ENCODE peak calls at places on chromosome 15, in seven cellular contexts. B is mesendoderm, O is H1, Q is IMR-90, V is H9, A is trophoblast cell, E is mesenchymal stem cell. M is an unnamed sample.

GRCh38 chr15:68794869-68795268 is 25.8 kb downstream of the ANP32A start:
- DNase-seq in B (peak; percentile 48), O (no peak), Q (no peak), V (no peak), A (no peak), E (peak; percentile 34), M (no peak)

GRCh38 chr15:75049392-75049791 is 26.0 kb downstream of the PPCDC start:
- DNase-seq in B (no peak), O (no peak), Q (peak; percentile 28), V (no peak), A (no peak), E (no peak), M (no peak)

GRCh38 chr15:66740802-66741201 is 38.8 kb downstream of the SMAD6 start:
- DNase-seq in B (no peak), O (no peak), Q (no peak), V (no peak), A (no peak), E (no peak), M (no peak)

GRCh38 chr15:31975446-31976229 is 54.7 kb upstream of the CHRNA7 start:
- DNase-seq in B (no peak), O (no peak), Q (no peak), V (no peak), A (peak; percentile 4), E (no peak), M (peak; percentile 5)

GRCh38 chr15:90645873-90646605 is 71.1 kb upstream of the BLM start:
- DNase-seq in B (no peak), O (no peak), Q (no peak), V (no peak), A (peak; percentile 57), E (no peak), M (no peak)

GRCh38 chr15:89177633-89178306 is 43.6 kb downstream of the RLBP1 start:
- DNase-seq in B (peak; percentile 78), O (no peak), Q (peak; percentile 83), V (peak; percentile 62), A (peak; percentile 85), E (peak; percentile 75), M (peak; percentile 74)

GRCh38 chr15:48112242-48112641 is 8.5 kb upstream of the SLC24A5 start:
- DNase-seq in B (peak; percentile 82), O (peak; percentile 29), Q (peak; percentile 30), V (peak; percentile 74), A (peak; percentile 25), E (peak; percentile 29), M (peak; percentile 38)

GRCh38 chr15:77610731-77611130 is 22.0 kb downstream of the LINGO1 start:
- DNase-seq in B (no peak), O (no peak), Q (no peak), V (no peak), A (no peak), E (no peak), M (no peak)

GRCh38 chr15:98548172-98548971 is 100.0 kb upstream of the IGF1R start:
- DNase-seq in B (peak; percentile 90), O (peak; percentile 23), Q (peak; percentile 73), V (peak; percentile 83), A (peak; percentile 51), E (peak; percentile 76), M (peak; percentile 56)

GRCh38 chr15:90000175-90000923 is 775 bp upstream of the ZNF710 start:
- DNase-seq in B (peak; percentile 59), O (no peak), Q (peak; percentile 15), V (no peak), A (no peak), E (peak; percentile 50), M (peak; percentile 41)

GRCh38 chr15:34650177-34650576 is 66.7 kb upstream of the GOLGA8B start:
- DNase-seq in B (no peak), O (no peak), Q (peak; percentile 91), V (no peak), A (peak; percentile 6), E (peak; percentile 32), M (no peak)

GRCh38 chr15:75830910-75831805 is 12.1 kb upstream of the UBE2Q2 start:
- DNase-seq in B (peak; percentile 84), O (no peak), Q (no peak), V (no peak), A (peak; percentile 36), E (no peak), M (peak; percentile 55)

GRCh38 chr15:80984856-80985255 is 4.8 kb downstream of the MESD start:
- DNase-seq in B (no peak), O (no peak), Q (no peak), V (no peak), A (peak; percentile 73), E (no peak), M (no peak)

GRCh38 chr15:37764733-37765191 is 169.7 kb upstream of the TMCO5A start:
- DNase-seq in B (peak; percentile 69), O (no peak), Q (peak; percentile 74), V (no peak), A (peak; percentile 37), E (peak; percentile 58), M (no peak)

GRCh38 chr15:67177750-67178149 is 76.7 kb downstream of the AAGAB start:
- DNase-seq in B (no peak), O (no peak), Q (peak; percentile 83), V (no peak), A (peak; percentile 70), E (peak; percentile 89), M (no peak)

GRCh38 chr15:92541197-92542190 is 114.1 kb downstream of the FAM174B start:
- DNase-seq in B (no peak), O (no peak), Q (no peak), V (no peak), A (no peak), E (no peak), M (no peak)

GRCh38 chr15:74458473-74458872 is 2.5 kb downstream of the UBL7 start:
- DNase-seq in B (no peak), O (no peak), Q (no peak), V (no peak), A (no peak), E (no peak), M (no peak)

GRCh38 chr15:28002867-28003266 is 96.2 kb downstream of the OCA2 start:
- DNase-seq in B (no peak), O (no peak), Q (no peak), V (no peak), A (no peak), E (no peak), M (no peak)

GRCh38 chr15:72685925-72686794 is at the start of the genes BBS4 and HIGD2B:
- DNase-seq in B (peak; percentile 98), O (peak; percentile 86), Q (peak; percentile 83), V (peak; percentile 93), A (peak; percentile 97), E (peak; percentile 93), M (peak; percentile 88)

GRCh38 chr15:69562097-69562496 is 109.5 kb downstream of the RPLP1 start:
- DNase-seq in B (no peak), O (no peak), Q (no peak), V (no peak), A (no peak), E (no peak), M (no peak)

DNA sequence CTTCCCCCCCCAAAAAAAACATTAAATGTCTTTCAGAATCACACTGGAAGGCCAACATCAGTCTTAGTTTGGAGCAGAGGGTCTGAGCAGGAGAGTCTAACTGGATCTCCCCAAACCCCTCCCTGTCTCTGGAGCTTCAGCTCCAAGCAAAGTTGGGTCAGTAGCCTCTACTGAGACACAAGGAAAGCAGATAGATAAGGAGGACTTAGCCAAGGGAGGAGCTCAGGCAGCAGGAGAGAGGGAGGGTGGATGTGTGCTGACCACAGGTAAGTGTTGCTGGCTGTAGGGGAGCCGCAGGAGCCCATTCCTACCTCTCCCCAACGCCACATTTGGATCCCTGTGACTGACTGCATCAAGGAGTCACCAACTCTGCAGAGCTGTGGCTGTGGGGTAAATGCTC is 7.0 kb downstream of the PLCB2 start:
- DNase-seq in B (peak; percentile 10), O (no peak), Q (no peak), V (no peak), A (no peak), E (no peak), M (no peak)
- H2BK5ac ChIP-seq in B (no peak overlapping the region), O (no peak overlapping the region), Q (no peak overlapping the region), V (no peak overlapping the region), A (no peak overlapping the region), E (no peak overlapping the region), M (no peak overlapping the region)

DNA sequence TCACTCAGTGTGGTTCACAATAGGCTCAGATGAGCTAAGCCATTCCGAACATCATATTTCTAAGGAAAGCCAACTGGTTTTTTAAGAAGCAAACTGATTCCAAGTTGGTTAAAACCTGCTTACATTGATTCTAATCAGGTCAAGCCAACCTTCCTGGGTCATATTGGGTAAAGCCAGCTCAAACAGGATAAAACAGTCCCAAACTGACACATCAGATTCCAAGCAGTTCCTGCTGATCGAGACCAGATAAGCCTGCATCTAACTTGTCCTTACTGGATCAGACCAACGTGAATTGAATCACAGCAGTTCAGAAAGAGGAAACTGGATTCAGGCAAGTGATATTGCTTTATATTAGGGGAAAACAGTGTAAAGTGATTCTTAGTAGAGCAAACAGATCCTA is 18.6 kb upstream of the THSD4 start:
- DNase-seq in B (peak; percentile 56), O (no peak), Q (peak; percentile 46), V (peak; percentile 1), A (peak; percentile 93), E (peak; percentile 14), M (no peak)
- H2BK5ac ChIP-seq in B (no peak overlapping the region), O (no peak overlapping the region), Q (no peak overlapping the region), V (no peak overlapping the region), A (no peak overlapping the region), E (no peak overlapping the region), M (no peak overlapping the region)

DNA sequence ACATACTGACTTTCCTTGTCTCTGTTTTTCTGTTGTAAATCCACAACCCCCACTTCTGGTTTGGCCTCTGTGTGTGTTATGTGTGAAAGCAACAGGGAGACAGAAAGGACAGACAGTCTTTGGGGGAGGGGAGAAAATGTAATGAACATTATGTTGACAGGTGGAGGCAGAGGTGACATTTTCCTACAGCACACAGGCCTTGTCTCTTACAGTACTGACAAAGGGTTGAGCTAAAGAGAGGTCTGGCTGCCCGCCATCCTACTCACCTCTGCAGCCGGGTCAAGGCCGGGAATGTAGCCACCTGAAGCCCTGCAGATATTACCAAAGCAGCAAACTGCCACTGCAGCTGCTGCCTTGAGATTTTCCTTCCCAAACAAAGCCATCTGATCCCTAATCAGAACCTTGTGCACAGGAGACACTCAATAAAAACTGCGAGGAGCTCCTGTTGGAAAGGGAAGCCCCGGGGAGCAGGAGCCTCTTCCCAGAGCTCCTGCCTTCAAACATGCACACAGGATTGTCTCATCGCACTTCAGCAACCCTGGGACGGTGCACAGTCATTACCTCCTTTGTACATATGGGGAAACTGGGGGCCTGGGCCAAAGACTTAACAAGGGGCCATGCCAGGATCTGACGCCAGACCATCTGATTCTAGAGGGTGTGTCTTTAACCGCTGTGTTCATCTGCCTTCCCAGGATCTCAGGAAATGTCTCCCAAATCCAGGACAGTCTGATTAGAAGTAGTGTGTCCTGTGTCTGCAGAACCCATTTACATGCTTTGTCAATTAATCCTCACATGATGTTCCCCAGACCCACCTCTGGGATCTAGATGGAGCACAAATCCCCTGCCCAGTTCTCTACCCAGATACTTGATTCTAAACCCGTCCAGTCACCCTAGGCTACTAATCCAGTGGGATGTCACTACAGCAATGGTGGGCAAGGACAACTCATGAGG is 14.2 kb downstream of the MYO5C start:
- DNase-seq in B (no peak), O (no peak), Q (no peak), V (no peak), A (no peak), E (no peak), M (no peak)
- H2BK5ac ChIP-seq in B (no peak overlapping the region), O (no peak overlapping the region), Q (no peak overlapping the region), V (no peak overlapping the region), A (no peak overlapping the region), E (no peak overlapping the region), M (no peak overlapping the region)

DNA sequence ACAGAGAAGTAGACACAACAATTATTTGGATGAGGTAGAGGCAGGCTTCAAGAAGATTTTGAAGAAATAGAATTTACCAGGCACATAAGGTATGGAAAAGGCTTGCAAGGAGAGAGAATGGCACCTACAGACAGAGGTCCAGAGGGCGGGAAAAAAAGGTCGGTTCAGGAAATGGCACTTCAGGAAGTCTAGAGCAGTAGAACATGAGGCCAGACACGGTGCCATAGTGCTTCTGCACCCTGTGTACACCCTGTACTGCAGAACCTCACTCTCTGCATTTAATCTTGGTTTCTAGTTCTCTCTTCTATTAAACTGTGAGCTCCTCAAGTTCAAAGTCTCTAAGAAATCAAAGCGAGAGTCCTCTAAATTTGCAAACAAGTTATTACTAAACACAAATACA is 113.4 kb upstream of the C2CD4B start:
- DNase-seq in B (no peak), O (no peak), Q (no peak), V (no peak), A (no peak), E (no peak), M (no peak)
- H2BK5ac ChIP-seq in B (no peak overlapping the region), O (no peak overlapping the region), Q (no peak overlapping the region), V (no peak overlapping the region), A (no peak overlapping the region), E (no peak overlapping the region), M (no peak overlapping the region)

M was measured in neuronal stem cell.